ENCODE peak calls at places on chromosomes 12 and 14, in seven cellular contexts. One of them, this sample, is unnamed.

GRCh38 chr14:71354801-71355200 is 447.5 kb downstream of the PCNX1 start:
- DNase-seq in ovary: no peak
- DNase-seq in lower lobe of right lung: no peak
- DNase-seq in effector memory CD4-positive, alpha-beta T cell: no peak
- DNase-seq in prostate gland: no peak
- DNase-seq in right lobe of liver: no peak
- DNase-seq in GM06990: no peak
- DNase-seq in this sample: no peak

GRCh38 chr12:48002179-48002601 is 2.1 kb downstream of the COL2A1 start:
- DNase-seq in ovary: peak; percentile 34
- DNase-seq in lower lobe of right lung: no peak
- DNase-seq in effector memory CD4-positive, alpha-beta T cell: no peak
- DNase-seq in prostate gland: no peak
- DNase-seq in right lobe of liver: no peak
- DNase-seq in GM06990: no peak
- DNase-seq in this sample: no peak

GRCh38 chr14:34498684-34499412 is 36.8 kb upstream of the SPTSSA start:
- DNase-seq in ovary: no peak
- DNase-seq in lower lobe of right lung: no peak
- DNase-seq in effector memory CD4-positive, alpha-beta T cell: no peak
- DNase-seq in prostate gland: peak; percentile 22
- DNase-seq in right lobe of liver: no peak
- DNase-seq in GM06990: no peak
- DNase-seq in this sample: no peak

GRCh38 chr14:104686624-104687517 is 2.5 kb upstream of the INF2 start:
- DNase-seq in ovary: no peak
- DNase-seq in lower lobe of right lung: no peak
- DNase-seq in effector memory CD4-positive, alpha-beta T cell: no peak
- DNase-seq in prostate gland: no peak
- DNase-seq in right lobe of liver: peak; percentile 24
- DNase-seq in GM06990: no peak
- DNase-seq in this sample: no peak

GRCh38 chr14:71668942-71669341 is 263.3 kb upstream of the RGS6 start:
- DNase-seq in ovary: no peak
- DNase-seq in lower lobe of right lung: no peak
- DNase-seq in effector memory CD4-positive, alpha-beta T cell: no peak
- DNase-seq in prostate gland: no peak
- DNase-seq in right lobe of liver: no peak
- DNase-seq in GM06990: no peak
- DNase-seq in this sample: no peak

GRCh38 chr14:85607571-85608219 is 77.8 kb downstream of the FLRT2 start:
- DNase-seq in ovary: no peak
- DNase-seq in lower lobe of right lung: no peak
- DNase-seq in effector memory CD4-positive, alpha-beta T cell: no peak
- DNase-seq in prostate gland: no peak
- DNase-seq in right lobe of liver: no peak
- DNase-seq in GM06990: no peak
- DNase-seq in this sample: no peak

GRCh38 chr12:9960613-9961012 is 10.6 kb upstream of the CLEC12A start:
- DNase-seq in ovary: no peak
- DNase-seq in lower lobe of right lung: no peak
- DNase-seq in effector memory CD4-positive, alpha-beta T cell: no peak
- DNase-seq in prostate gland: no peak
- DNase-seq in right lobe of liver: no peak
- DNase-seq in GM06990: no peak
- DNase-seq in this sample: no peak

GRCh38 chr12:114395755-114396152 is 10.2 kb downstream of the TBX5 start:
- DNase-seq in ovary: no peak
- DNase-seq in lower lobe of right lung: no peak
- DNase-seq in effector memory CD4-positive, alpha-beta T cell: no peak
- DNase-seq in prostate gland: no peak
- DNase-seq in right lobe of liver: no peak
- DNase-seq in GM06990: no peak
- DNase-seq in this sample: no peak

GRCh38 chr12:131759176-131759575 is 48.3 kb downstream of the SFSWAP start:
- DNase-seq in ovary: no peak
- DNase-seq in lower lobe of right lung: no peak
- DNase-seq in effector memory CD4-positive, alpha-beta T cell: no peak
- DNase-seq in prostate gland: no peak
- DNase-seq in right lobe of liver: no peak
- DNase-seq in GM06990: no peak
- DNase-seq in this sample: no peak

GRCh38 chr12:60501124-60501729 is 905.4 kb downstream of the SLC16A7 start:
- DNase-seq in ovary: no peak
- DNase-seq in lower lobe of right lung: no peak
- DNase-seq in effector memory CD4-positive, alpha-beta T cell: no peak
- DNase-seq in prostate gland: no peak
- DNase-seq in right lobe of liver: no peak
- DNase-seq in GM06990: no peak
- DNase-seq in this sample: no peak

GRCh38 chr12:27221625-27222387 is 22.3 kb upstream of the STK38L start:
- DNase-seq in ovary: no peak
- DNase-seq in lower lobe of right lung: no peak
- DNase-seq in effector memory CD4-positive, alpha-beta T cell: no peak
- DNase-seq in prostate gland: no peak
- DNase-seq in right lobe of liver: no peak
- DNase-seq in GM06990: peak; percentile 79
- DNase-seq in this sample: no peak

GRCh38 chr12:27217590-27217989 is 26.5 kb upstream of the STK38L start:
- DNase-seq in ovary: no peak
- DNase-seq in lower lobe of right lung: no peak
- DNase-seq in effector memory CD4-positive, alpha-beta T cell: no peak
- DNase-seq in prostate gland: no peak
- DNase-seq in right lobe of liver: no peak
- DNase-seq in GM06990: no peak
- DNase-seq in this sample: no peak

GRCh38 chr12:27220057-27220987 is 23.8 kb upstream of the STK38L start:
- DNase-seq in ovary: no peak
- DNase-seq in lower lobe of right lung: no peak
- DNase-seq in effector memory CD4-positive, alpha-beta T cell: no peak
- DNase-seq in prostate gland: no peak
- DNase-seq in right lobe of liver: no peak
- DNase-seq in GM06990: peak; percentile 67
- DNase-seq in this sample: no peak

GRCh38 chr12:27220988-27221345 is 23.1 kb upstream of the STK38L start:
- DNase-seq in ovary: no peak
- DNase-seq in lower lobe of right lung: no peak
- DNase-seq in effector memory CD4-positive, alpha-beta T cell: no peak
- DNase-seq in prostate gland: no peak
- DNase-seq in right lobe of liver: no peak
- DNase-seq in GM06990: no peak
- DNase-seq in this sample: no peak

DNA sequence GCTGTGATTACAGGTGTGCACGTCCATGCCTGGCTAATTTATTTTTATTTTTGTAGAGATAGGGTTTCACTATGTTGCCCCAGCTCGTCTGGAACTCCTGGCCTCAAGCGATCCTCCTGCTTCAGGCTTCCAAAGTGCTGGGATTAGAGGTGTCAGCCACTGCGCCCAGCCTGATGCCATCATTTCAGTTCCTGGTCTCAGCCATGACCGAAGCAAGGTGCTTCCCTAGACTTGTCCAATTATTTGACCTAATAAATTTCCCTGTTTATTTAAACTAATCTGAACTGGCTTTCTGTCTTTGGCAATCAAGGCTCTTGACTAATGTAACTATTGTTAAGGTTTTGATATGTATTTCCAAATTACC is 24.4 kb upstream of the STK38L start:
- DNase-seq in ovary: no peak
- DNase-seq in lower lobe of right lung: no peak
- DNase-seq in effector memory CD4-positive, alpha-beta T cell: no peak
- DNase-seq in prostate gland: no peak
- DNase-seq in right lobe of liver: no peak
- DNase-seq in GM06990: no peak
- DNase-seq in this sample: no peak
- H3K36me3 ChIP-seq in ovary: no peaks in the 10 kb centered on the region
- H3K36me3 ChIP-seq in lower lobe of right lung: no peaks in the 10 kb centered on the region
- H3K36me3 ChIP-seq in effector memory CD4-positive, alpha-beta T cell: no peaks in the 10 kb centered on the region
- H3K36me3 ChIP-seq in prostate gland: no peaks in the 10 kb centered on the region
- H3K36me3 ChIP-seq in right lobe of liver: no peaks in the 10 kb centered on the region
- H3K36me3 ChIP-seq in GM06990: no peaks in the 10 kb centered on the region
- H3K36me3 ChIP-seq in this sample: no peaks in the 10 kb centered on the region

GRCh38 chr12:6063379-6063735 is 61.1 kb downstream of the VWF start:
- DNase-seq in ovary: no peak
- DNase-seq in lower lobe of right lung: no peak
- DNase-seq in effector memory CD4-positive, alpha-beta T cell: no peak
- DNase-seq in prostate gland: no peak
- DNase-seq in right lobe of liver: no peak
- DNase-seq in GM06990: no peak
- DNase-seq in this sample: no peak

GRCh38 chr12:6059221-6059620 is 65.2 kb downstream of the VWF start:
- DNase-seq in ovary: no peak
- DNase-seq in lower lobe of right lung: no peak
- DNase-seq in effector memory CD4-positive, alpha-beta T cell: no peak
- DNase-seq in prostate gland: no peak
- DNase-seq in right lobe of liver: no peak
- DNase-seq in GM06990: no peak
- DNase-seq in this sample: no peak

GRCh38 chr12:6059860-6060565 is 64.5 kb downstream of the VWF start:
- DNase-seq in ovary: no peak
- DNase-seq in lower lobe of right lung: no peak
- DNase-seq in effector memory CD4-positive, alpha-beta T cell: no peak
- DNase-seq in prostate gland: no peak
- DNase-seq in right lobe of liver: no peak
- DNase-seq in GM06990: no peak
- DNase-seq in this sample: no peak

GRCh38 chr12:6062427-6063378 is 61.8 kb downstream of the VWF start:
- DNase-seq in ovary: peak; percentile 48
- DNase-seq in lower lobe of right lung: peak; percentile 63
- DNase-seq in effector memory CD4-positive, alpha-beta T cell: no peak
- DNase-seq in prostate gland: peak; percentile 45
- DNase-seq in right lobe of liver: no peak
- DNase-seq in GM06990: no peak
- DNase-seq in this sample: no peak

DNA sequence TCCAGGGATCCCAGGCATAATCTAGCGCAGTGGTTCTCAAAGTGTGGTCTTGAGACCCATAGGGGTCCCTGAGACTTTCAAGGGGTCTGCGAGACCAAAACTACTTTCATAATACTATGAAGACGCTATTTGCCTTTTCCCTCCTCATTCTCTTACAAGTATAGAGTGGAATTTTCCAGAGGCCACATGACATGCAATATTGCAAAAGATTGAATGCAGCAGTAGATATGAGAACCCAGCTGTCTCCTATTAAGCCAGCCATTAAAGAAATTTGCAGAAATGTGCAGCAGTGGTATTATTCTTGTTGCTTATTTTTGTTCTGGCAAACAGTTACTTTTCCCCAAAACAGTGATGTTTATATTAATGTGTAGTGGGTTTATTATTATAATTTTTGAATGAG is 62.8 kb downstream of the VWF start:
- DNase-seq in ovary: no peak
- DNase-seq in lower lobe of right lung: no peak
- DNase-seq in effector memory CD4-positive, alpha-beta T cell: no peak
- DNase-seq in prostate gland: no peak
- DNase-seq in right lobe of liver: no peak
- DNase-seq in GM06990: no peak
- DNase-seq in this sample: no peak
- H3K36me3 ChIP-seq in ovary: no peaks in the 10 kb centered on the region
- H3K36me3 ChIP-seq in lower lobe of right lung: peaks cover 32% of the 10 kb centered on the region
- H3K36me3 ChIP-seq in effector memory CD4-positive, alpha-beta T cell: no peaks in the 10 kb centered on the region
- H3K36me3 ChIP-seq in prostate gland: no peaks in the 10 kb centered on the region
- H3K36me3 ChIP-seq in right lobe of liver: no peaks in the 10 kb centered on the region
- H3K36me3 ChIP-seq in GM06990: no peaks in the 10 kb centered on the region
- H3K36me3 ChIP-seq in this sample: no peaks in the 10 kb centered on the region

DNA sequence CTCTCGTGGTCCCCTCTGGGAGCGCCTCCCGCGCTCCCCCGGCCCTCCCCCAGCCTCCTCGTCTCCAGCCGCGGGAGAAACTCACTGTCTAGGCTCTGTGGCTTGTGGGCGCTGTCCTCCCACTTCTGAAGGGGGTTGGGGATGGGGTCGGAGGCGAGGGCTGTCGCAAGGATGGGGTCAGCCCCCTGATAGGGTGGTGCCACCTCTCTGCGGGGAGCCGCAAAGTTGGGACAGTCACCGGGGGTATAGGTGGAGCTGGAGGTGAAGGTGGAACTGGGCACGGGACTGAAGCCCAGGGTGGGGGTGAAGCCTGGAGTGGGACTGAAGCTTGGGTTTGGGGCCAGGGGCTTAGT is 12.2 kb downstream of the TNFRSF1A start:
- DNase-seq in ovary: no peak
- DNase-seq in lower lobe of right lung: no peak
- DNase-seq in effector memory CD4-positive, alpha-beta T cell: no peak
- DNase-seq in prostate gland: no peak
- DNase-seq in right lobe of liver: no peak
- DNase-seq in GM06990: no peak
- DNase-seq in this sample: no peak
- H3K36me3 ChIP-seq in ovary: no peaks in the 10 kb centered on the region
- H3K36me3 ChIP-seq in lower lobe of right lung: peaks cover 80% of the 10 kb centered on the region
- H3K36me3 ChIP-seq in effector memory CD4-positive, alpha-beta T cell: peaks cover 58% of the 10 kb centered on the region
- H3K36me3 ChIP-seq in prostate gland: peaks cover 24% of the 10 kb centered on the region
- H3K36me3 ChIP-seq in right lobe of liver: peaks cover 69% of the 10 kb centered on the region
- H3K36me3 ChIP-seq in GM06990: no peaks in the 10 kb centered on the region
- H3K36me3 ChIP-seq in this sample: peaks cover 64% of the 10 kb centered on the region

DNA sequence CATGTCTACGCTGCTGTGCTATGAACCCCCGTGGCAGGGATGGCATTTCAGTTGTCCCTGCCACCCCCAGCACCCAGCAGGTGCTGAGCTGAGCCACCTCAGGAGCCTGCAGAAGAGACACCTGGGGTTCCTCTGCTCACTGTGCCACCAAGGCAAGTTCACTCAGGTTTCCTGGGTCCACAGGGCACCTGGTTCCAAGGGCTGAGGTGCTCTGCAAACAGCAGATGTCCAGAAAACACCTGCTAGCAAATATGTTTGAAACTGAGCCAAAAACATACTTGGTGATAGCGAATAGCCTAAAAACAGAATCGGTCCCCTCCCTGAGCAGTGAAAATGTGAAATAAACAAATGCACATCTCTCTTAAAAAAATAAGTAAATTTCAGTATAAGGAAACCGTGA is 35.6 kb upstream of the GPR68 start:
- DNase-seq in ovary: no peak
- DNase-seq in lower lobe of right lung: no peak
- DNase-seq in effector memory CD4-positive, alpha-beta T cell: no peak
- DNase-seq in prostate gland: no peak
- DNase-seq in right lobe of liver: no peak
- DNase-seq in GM06990: no peak
- DNase-seq in this sample: no peak
- H3K36me3 ChIP-seq in ovary: no peaks in the 10 kb centered on the region
- H3K36me3 ChIP-seq in lower lobe of right lung: peaks cover 77% of the 10 kb centered on the region
- H3K36me3 ChIP-seq in effector memory CD4-positive, alpha-beta T cell: peaks cover 96% of the 10 kb centered on the region
- H3K36me3 ChIP-seq in prostate gland: no peaks in the 10 kb centered on the region
- H3K36me3 ChIP-seq in right lobe of liver: no peaks in the 10 kb centered on the region
- H3K36me3 ChIP-seq in GM06990: peaks cover 56% of the 10 kb centered on the region
- H3K36me3 ChIP-seq in this sample: peaks cover 91% of the 10 kb centered on the region

GRCh38 chr14:100676089-100676685 is 50.5 kb upstream of the DLK1 start:
- DNase-seq in ovary: no peak
- DNase-seq in lower lobe of right lung: no peak
- DNase-seq in effector memory CD4-positive, alpha-beta T cell: no peak
- DNase-seq in prostate gland: no peak
- DNase-seq in right lobe of liver: no peak
- DNase-seq in GM06990: no peak
- DNase-seq in this sample: no peak
- H3K36me3 ChIP-seq in ovary: no peaks in the 10 kb centered on the region
- H3K36me3 ChIP-seq in lower lobe of right lung: no peaks in the 10 kb centered on the region
- H3K36me3 ChIP-seq in effector memory CD4-positive, alpha-beta T cell: no peaks in the 10 kb centered on the region
- H3K36me3 ChIP-seq in prostate gland: no peaks in the 10 kb centered on the region
- H3K36me3 ChIP-seq in right lobe of liver: no peaks in the 10 kb centered on the region
- H3K36me3 ChIP-seq in GM06990: no peaks in the 10 kb centered on the region
- H3K36me3 ChIP-seq in this sample: no peaks in the 10 kb centered on the region

This sample was measured in CD8-positive, alpha-beta memory T cell.